ENCODE peak calls at places on chromosomes 16 and 17, in four cellular contexts. One of them, this sample, is unnamed.

GRCh38 chr17:48054238-48055185 is 6.4 kb downstream of the NFE2L1 start:
- DNase-seq in AG09309: no peak
- DNase-seq in K562: peak
- DNase-seq in lower lobe of right lung: peak
- DNase-seq in this sample: no peak

GRCh38 chr17:50909765-50910661 is 43.9 kb upstream of the TOB1 start:
- DNase-seq in AG09309: no peak
- DNase-seq in K562: no peak
- DNase-seq in lower lobe of right lung: no peak
- DNase-seq in this sample: peak

GRCh38 chr17:48382989-48383388 is 47.0 kb downstream of the SKAP1 start:
- DNase-seq in AG09309: no peak
- DNase-seq in K562: no peak
- DNase-seq in lower lobe of right lung: no peak
- DNase-seq in this sample: no peak

GRCh38 chr17:11554542-11554941 is 43.7 kb upstream of the DNAH9 start:
- DNase-seq in AG09309: no peak
- DNase-seq in K562: no peak
- DNase-seq in lower lobe of right lung: no peak
- DNase-seq in this sample: no peak

GRCh38 chr16:57000271-57001025 is 11.1 kb downstream of the NLRC5 start:
- DNase-seq in AG09309: peak
- DNase-seq in K562: no peak
- DNase-seq in lower lobe of right lung: no peak
- DNase-seq in this sample: peak

GRCh38 chr16:81384006-81384405 is 60.6 kb upstream of the CMIP start:
- DNase-seq in AG09309: no peak
- DNase-seq in K562: no peak
- DNase-seq in lower lobe of right lung: no peak
- DNase-seq in this sample: no peak

GRCh38 chr17:47844230-47844629 is 3.2 kb upstream of the SCRN2 start:
- DNase-seq in AG09309: no peak
- DNase-seq in K562: peak
- DNase-seq in lower lobe of right lung: no peak
- DNase-seq in this sample: no peak

GRCh38 chr17:3710951-3711383 is 12.7 kb upstream of the HASPIN start:
- DNase-seq in AG09309: no peak
- DNase-seq in K562: no peak
- DNase-seq in lower lobe of right lung: no peak
- DNase-seq in this sample: peak

GRCh38 chr17:68461589-68461988 is 4.3 kb upstream of the WIPI1 start:
- DNase-seq in AG09309: no peak
- DNase-seq in K562: no peak
- DNase-seq in lower lobe of right lung: no peak
- DNase-seq in this sample: peak

GRCh38 chr17:19414396-19415280 is 3.6 kb downstream of the RNF112 start:
- DNase-seq in AG09309: no peak
- DNase-seq in K562: no peak
- DNase-seq in lower lobe of right lung: no peak
- DNase-seq in this sample: no peak

GRCh38 chr16:74184839-74185238 is 111.8 kb upstream of the PSMD7 start:
- DNase-seq in AG09309: no peak
- DNase-seq in K562: no peak
- DNase-seq in lower lobe of right lung: no peak
- DNase-seq in this sample: no peak

GRCh38 chr17:81202318-81202717 is 20.4 kb downstream of the CEP131 start:
- DNase-seq in AG09309: no peak
- DNase-seq in K562: no peak
- DNase-seq in lower lobe of right lung: no peak
- DNase-seq in this sample: no peak

GRCh38 chr16:89143201-89143741 is 28.3 kb upstream of the CDH15 start:
- DNase-seq in AG09309: no peak
- DNase-seq in K562: no peak
- DNase-seq in lower lobe of right lung: peak
- DNase-seq in this sample: no peak

GRCh38 chr16:10852948-10853347 is 24.1 kb upstream of the CIITA start:
- DNase-seq in AG09309: no peak
- DNase-seq in K562: no peak
- DNase-seq in lower lobe of right lung: no peak
- DNase-seq in this sample: no peak

GRCh38 chr17:45677770-45678169 is 106.3 kb upstream of the CRHR1 start:
- DNase-seq in AG09309: no peak
- DNase-seq in K562: no peak
- DNase-seq in lower lobe of right lung: peak
- DNase-seq in this sample: no peak

GRCh38 chr16:48438414-48438813 is 53.2 kb upstream of the SIAH1 start:
- DNase-seq in AG09309: no peak
- DNase-seq in K562: no peak
- DNase-seq in lower lobe of right lung: no peak
- DNase-seq in this sample: no peak

GRCh38 chr17:82412535-82413520 is 5.3 kb upstream of the HEXD start:
- DNase-seq in AG09309: no peak
- DNase-seq in K562: no peak
- DNase-seq in lower lobe of right lung: no peak
- DNase-seq in this sample: no peak

GRCh38 chr16:66944054-66944441 is 8.7 kb downstream of the CES2 start:
- DNase-seq in AG09309: no peak
- DNase-seq in K562: no peak
- DNase-seq in lower lobe of right lung: no peak
- DNase-seq in this sample: no peak

GRCh38 chr17:81961087-81961514 is at the start of gene NOTUM:
- DNase-seq in AG09309: no peak
- DNase-seq in K562: peak
- DNase-seq in lower lobe of right lung: no peak
- DNase-seq in this sample: no peak

GRCh38 chr17:229945-230235 is 48.4 kb upstream of the DOC2B start:
- DNase-seq in AG09309: no peak
- DNase-seq in K562: no peak
- DNase-seq in lower lobe of right lung: no peak
- DNase-seq in this sample: no peak

GRCh38 chr17:74749262-74750038 is 1.0 kb downstream of the NHERF1 start:
- DNase-seq in AG09309: no peak
- DNase-seq in K562: no peak
- DNase-seq in lower lobe of right lung: no peak
- DNase-seq in this sample: no peak

GRCh38 chr17:74748529-74749261 is at the start of gene NHERF1:
- DNase-seq in AG09309: peak
- DNase-seq in K562: peak
- DNase-seq in lower lobe of right lung: peak
- DNase-seq in this sample: peak

GRCh38 chr17:74750039-74750326 is 1.6 kb downstream of the NHERF1 start:
- DNase-seq in AG09309: no peak
- DNase-seq in K562: no peak
- DNase-seq in lower lobe of right lung: no peak
- DNase-seq in this sample: no peak

GRCh38 chr17:74746922-74747321 is 1.5 kb upstream of the NHERF1 start:
- DNase-seq in AG09309: no peak
- DNase-seq in K562: peak
- DNase-seq in lower lobe of right lung: peak
- DNase-seq in this sample: no peak

GRCh38 chr17:74748279-74748528 is 224 bp upstream of the NHERF1 start:
- DNase-seq in AG09309: no peak
- DNase-seq in K562: no peak
- DNase-seq in lower lobe of right lung: no peak
- DNase-seq in this sample: no peak
- TF ChIP-seq CTCF in AG09309: no peak
- TF ChIP-seq CTCF in K562: no peak
- TF ChIP-seq CTCF in lower lobe of right lung: peak
- TF ChIP-seq CTCF in this sample: no peak

DNA sequence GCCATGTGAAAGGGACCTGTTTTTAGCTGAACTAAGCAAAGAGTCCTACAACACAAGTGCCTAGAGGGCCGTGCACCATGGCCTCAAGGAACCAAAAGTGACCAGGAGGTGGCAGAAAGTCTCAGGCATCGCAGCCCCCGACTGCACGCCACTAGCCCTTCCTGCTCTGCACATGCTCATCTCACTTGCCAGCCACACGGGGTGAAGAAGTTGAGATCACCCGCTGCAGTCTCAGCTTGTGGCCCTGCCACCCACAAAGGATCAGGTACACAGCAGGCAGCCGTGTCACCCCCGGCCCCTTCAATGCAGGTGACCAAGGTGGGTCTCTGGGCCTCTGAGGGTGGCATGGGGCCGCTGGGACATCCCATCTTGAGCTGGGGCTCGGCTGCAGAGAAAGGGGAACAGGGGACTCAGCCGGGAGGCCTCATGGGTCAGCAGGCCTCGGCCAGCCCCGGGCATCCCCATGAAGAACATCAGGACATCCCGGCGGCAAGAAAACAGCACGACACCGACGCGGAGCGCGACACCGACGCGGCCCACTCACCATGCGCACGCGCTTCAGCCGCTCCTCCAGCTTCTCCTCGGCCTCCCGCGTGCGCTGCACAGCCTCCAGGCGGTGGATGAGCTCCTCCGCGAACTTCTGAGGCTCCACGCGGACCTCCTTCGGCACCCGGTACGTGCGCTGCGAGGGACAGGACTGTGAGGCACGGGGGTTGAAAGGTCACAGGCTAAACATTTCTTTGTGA is 21.0 kb downstream of the PDIA2 start:
- DNase-seq in AG09309: no peak
- DNase-seq in K562: no peak
- DNase-seq in lower lobe of right lung: no peak
- DNase-seq in this sample: peak
- H3K4me3 ChIP-seq in AG09309: no peak
- H3K4me3 ChIP-seq in K562: no peak
- H3K4me3 ChIP-seq in lower lobe of right lung: no peak
- H3K4me3 ChIP-seq in this sample: no peak

GRCh38 chr16:85676466-85676865 is 12.3 kb downstream of the GINS2 start:
- DNase-seq in AG09309: no peak
- DNase-seq in K562: no peak
- DNase-seq in lower lobe of right lung: peak
- DNase-seq in this sample: no peak

GRCh38 chr16:85673529-85674417 is 15.0 kb downstream of the GINS2 start:
- DNase-seq in AG09309: no peak
- DNase-seq in K562: no peak
- DNase-seq in lower lobe of right lung: peak
- DNase-seq in this sample: no peak

GRCh38 chr16:85674418-85674755 is 14.4 kb downstream of the GINS2 start:
- DNase-seq in AG09309: no peak
- DNase-seq in K562: no peak
- DNase-seq in lower lobe of right lung: no peak
- DNase-seq in this sample: no peak

GRCh38 chr16:85674828-85675227 is 13.9 kb downstream of the GINS2 start:
- DNase-seq in AG09309: no peak
- DNase-seq in K562: no peak
- DNase-seq in lower lobe of right lung: no peak
- DNase-seq in this sample: peak

DNA sequence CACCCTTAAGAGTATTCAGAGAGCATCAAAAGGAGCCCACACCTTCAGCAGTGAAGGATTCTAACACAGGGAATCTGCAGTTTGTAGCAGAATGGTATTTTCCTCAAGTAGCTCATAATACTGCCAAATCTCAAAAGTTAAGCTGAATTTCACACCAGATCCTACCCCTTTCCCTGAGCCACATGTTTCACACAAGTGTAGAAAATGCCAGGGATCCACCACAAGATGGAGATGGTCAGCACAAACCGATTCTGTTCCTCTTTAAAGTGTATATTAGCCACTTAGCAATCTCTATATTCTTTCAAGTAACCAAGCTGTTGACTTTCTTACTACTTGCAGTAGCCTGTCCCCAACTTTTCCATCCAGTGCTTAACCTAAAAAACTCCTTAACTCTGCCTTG is 13.2 kb downstream of the GINS2 start:
- DNase-seq in AG09309: no peak
- DNase-seq in K562: no peak
- DNase-seq in lower lobe of right lung: no peak
- DNase-seq in this sample: no peak
- TF ChIP-seq CTCF in AG09309: peak
- TF ChIP-seq CTCF in K562: peak
- TF ChIP-seq CTCF in lower lobe of right lung: no peak
- TF ChIP-seq CTCF in this sample: peak

GRCh38 chr17:40422990-40423611 is 5.4 kb upstream of the TOP2A start:
- DNase-seq in AG09309: no peak
- DNase-seq in K562: peak
- DNase-seq in lower lobe of right lung: no peak
- DNase-seq in this sample: no peak
- H3K4me3 ChIP-seq in AG09309: no peak
- H3K4me3 ChIP-seq in K562: no peak
- H3K4me3 ChIP-seq in lower lobe of right lung: no peak
- H3K4me3 ChIP-seq in this sample: no peak